ENCODE peak calls at places on chromosomes 13 and 19, in ten cellular contexts. Q is adrenal gland, K is cardiac muscle cell, H is gastrocnemius medialis, O is tibial artery, B is transverse colon, Z is hepatocyte, E is esophagus squamous epithelium, Y is lower lobe of right lung, T is sigmoid colon. P is an unnamed sample.

GRCh38 chr19:49801966-49802661 is 11.0 kb downstream of the FUZ start:
- DNase-seq in Q (peak; percentile 98), K (peak; percentile 93), H (peak; percentile 87), O (peak; percentile 94), B (peak; percentile 76), Z (peak; percentile 87), E (no peak), Y (no peak), T (peak; percentile 98), P (peak; percentile 86)

GRCh38 chr19:43545276-43545675 is 12.3 kb downstream of the ZNF575 start:
- DNase-seq in Q (no peak), K (no peak), H (no peak), O (no peak), B (no peak), Z (no peak), E (no peak), Y (no peak), T (no peak), P (no peak)

GRCh38 chr13:28705734-28706133 is 13.0 kb downstream of the SLC46A3 start:
- DNase-seq in Q (no peak), K (peak; percentile 74), H (no peak), O (no peak), B (no peak), Z (no peak), E (no peak), Y (no peak), T (no peak), P (no peak)

GRCh38 chr19:5824791-5825577 is 14.5 kb downstream of the FUT6 start:
- DNase-seq in Q (no peak), K (no peak), H (no peak), O (no peak), B (no peak), Z (no peak), E (no peak), Y (no peak), T (no peak), P (no peak)

GRCh38 chr13:79402679-79403078 is 3.4 kb downstream of the RBM26 start:
- DNase-seq in Q (no peak), K (no peak), H (no peak), O (no peak), B (no peak), Z (no peak), E (no peak), Y (no peak), T (no peak), P (no peak)

GRCh38 chr19:30293051-30293785 is 79.0 kb upstream of the ZNF536 start:
- DNase-seq in Q (no peak), K (no peak), H (no peak), O (no peak), B (no peak), Z (no peak), E (no peak), Y (no peak), T (no peak), P (no peak)

GRCh38 chr19:42653841-42654240 is 59.1 kb upstream of the CEACAM8 start:
- DNase-seq in Q (no peak), K (peak; percentile 7), H (no peak), O (no peak), B (no peak), Z (no peak), E (no peak), Y (no peak), T (no peak), P (no peak)

GRCh38 chr13:26743971-26744370 is 16.6 kb downstream of the GPR12 start:
- DNase-seq in Q (no peak), K (no peak), H (no peak), O (no peak), B (no peak), Z (no peak), E (no peak), Y (no peak), T (no peak), P (no peak)

GRCh38 chr19:7894612-7895309 is 6.5 kb downstream of the LRRC8E start:
- DNase-seq in Q (no peak), K (no peak), H (no peak), O (no peak), B (peak; percentile 43), Z (peak; percentile 5), E (no peak), Y (peak; percentile 80), T (no peak), P (peak; percentile 60)

GRCh38 chr19:15702590-15702930 is 25.3 kb upstream of the OR10H2 start:
- DNase-seq in Q (peak; percentile 76), K (peak; percentile 52), H (peak; percentile 60), O (peak; percentile 77), B (peak; percentile 89), Z (no peak), E (peak; percentile 38), Y (peak; percentile 72), T (peak; percentile 93), P (peak; percentile 54)

GRCh38 chr19:49506575-49507105 is 5.8 kb upstream of the FCGRT start:
- DNase-seq in Q (peak; percentile 63), K (peak; percentile 66), H (peak; percentile 50), O (no peak), B (peak; percentile 83), Z (peak; percentile 79), E (no peak), Y (peak; percentile 75), T (no peak), P (no peak)

GRCh38 chr13:98044301-98044700 is 90.8 kb downstream of the IPO5 start:
- DNase-seq in Q (no peak), K (no peak), H (no peak), O (no peak), B (no peak), Z (no peak), E (no peak), Y (no peak), T (no peak), P (no peak)

GRCh38 chr13:25860265-25860664 is 191.6 kb downstream of the SHISA2 start:
- DNase-seq in Q (no peak), K (no peak), H (no peak), O (no peak), B (no peak), Z (no peak), E (no peak), Y (no peak), T (no peak), P (no peak)

GRCh38 chr19:2426661-2427322 is 594 bp downstream of the TIMM13 start:
- DNase-seq in Q (peak; percentile 56), K (peak; percentile 42), H (peak; percentile 49), O (no peak), B (peak; percentile 53), Z (peak; percentile 65), E (no peak), Y (peak; percentile 62), T (peak; percentile 79), P (no peak)

DNA sequence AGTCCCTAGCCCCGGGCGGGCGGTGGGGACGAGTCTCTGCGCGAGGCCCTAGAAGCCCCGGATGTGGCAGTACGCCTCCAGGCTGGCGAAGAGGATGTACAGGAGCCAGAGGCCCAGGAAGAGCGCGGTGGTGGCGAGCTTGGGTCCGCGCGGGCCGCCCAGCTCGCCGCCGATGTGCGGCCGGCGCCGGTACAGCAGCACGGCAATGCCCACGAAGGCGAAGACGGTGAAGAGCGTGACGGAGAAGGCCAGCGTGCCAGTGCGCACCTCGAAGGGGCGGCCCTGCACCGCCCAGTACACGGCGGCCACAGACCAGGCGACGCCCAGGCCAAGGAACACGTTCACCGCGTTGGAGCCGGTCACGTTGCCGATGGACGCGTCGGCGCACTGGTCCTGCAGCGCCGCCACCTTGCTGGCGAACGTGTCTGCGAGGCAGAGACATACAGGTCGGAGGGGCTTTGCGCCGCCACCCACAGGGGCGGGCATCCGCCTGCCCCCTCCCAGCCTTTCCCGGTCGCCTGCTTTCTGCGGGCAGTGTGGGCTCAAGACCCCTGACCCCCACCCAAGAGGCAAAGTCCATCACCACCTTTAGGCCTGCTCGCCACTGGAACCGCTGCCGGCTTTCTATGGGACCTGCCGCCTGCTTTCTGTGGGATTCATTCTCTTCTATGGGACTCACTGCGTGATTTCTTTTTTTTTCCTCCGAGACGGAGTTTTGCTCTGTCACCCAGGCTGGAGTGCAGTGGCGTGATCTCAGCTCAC is 10.9 kb upstream of the MEIS3 start:
- DNase-seq in Q (peak; percentile 56), K (peak; percentile 71), H (no peak), O (no peak), B (peak; percentile 64), Z (peak; percentile 80), E (no peak), Y (peak; percentile 71), T (no peak), P (peak; percentile 32)
- H3K36me3 ChIP-seq in Q (no peaks in the 10 kb centered on the region), K (no peaks in the 10 kb centered on the region), H (no peaks in the 10 kb centered on the region), O (no peaks in the 10 kb centered on the region), B (no peaks in the 10 kb centered on the region), Z (no peaks in the 10 kb centered on the region), E (no peaks in the 10 kb centered on the region), Y (no peaks in the 10 kb centered on the region), T (no peaks in the 10 kb centered on the region), P (no peaks in the 10 kb centered on the region)

GRCh38 chr13:114225610-114226009 is 9.1 kb upstream of the CDC16 start:
- DNase-seq in Q (no peak), K (no peak), H (no peak), O (no peak), B (no peak), Z (no peak), E (no peak), Y (no peak), T (no peak), P (no peak)
- H3K4me3 ChIP-seq in Q (no peak overlapping the region), K (no peak overlapping the region), H (no peak overlapping the region), O (no peak overlapping the region), B (no peak overlapping the region), Z (no peak overlapping the region), E (no peak overlapping the region), Y (no peak overlapping the region), T (no peak overlapping the region), P (no peak overlapping the region)

GRCh38 chr13:73683746-73684145 is 450.5 kb downstream of the KLF12 start:
- DNase-seq in Q (no peak), K (no peak), H (no peak), O (no peak), B (no peak), Z (no peak), E (no peak), Y (no peak), T (no peak), P (no peak)
- H3K36me3 ChIP-seq in Q (no peaks in the 10 kb centered on the region), K (no peaks in the 10 kb centered on the region), H (no peaks in the 10 kb centered on the region), O (no peaks in the 10 kb centered on the region), B (no peaks in the 10 kb centered on the region), Z (no peaks in the 10 kb centered on the region), E (no peaks in the 10 kb centered on the region), Y (no peaks in the 10 kb centered on the region), T (no peaks in the 10 kb centered on the region), P (no peaks in the 10 kb centered on the region)

GRCh38 chr13:100240109-100240779 is 151.4 kb downstream of the PCCA start:
- DNase-seq in Q (no peak), K (no peak), H (no peak), O (no peak), B (no peak), Z (no peak), E (no peak), Y (no peak), T (no peak), P (no peak)

GRCh38 chr13:100234006-100234405 is 145.1 kb downstream of the PCCA start:
- DNase-seq in Q (no peak), K (no peak), H (no peak), O (no peak), B (no peak), Z (no peak), E (no peak), Y (no peak), T (no peak), P (no peak)

GRCh38 chr13:100230813-100231575 is 142.1 kb downstream of the PCCA start:
- DNase-seq in Q (no peak), K (no peak), H (no peak), O (no peak), B (no peak), Z (no peak), E (no peak), Y (no peak), T (no peak), P (no peak)

GRCh38 chr13:100234524-100235136 is 145.7 kb downstream of the PCCA start:
- DNase-seq in Q (no peak), K (peak; percentile 27), H (no peak), O (no peak), B (no peak), Z (no peak), E (no peak), Y (no peak), T (no peak), P (no peak)

GRCh38 chr13:100235311-100235901 is 146.5 kb downstream of the PCCA start:
- DNase-seq in Q (no peak), K (peak; percentile 66), H (no peak), O (no peak), B (no peak), Z (peak; percentile 57), E (no peak), Y (no peak), T (no peak), P (peak; percentile 26)
- H3K4me3 ChIP-seq in Q (no peak overlapping the region), K (no peak overlapping the region), H (no peak overlapping the region), O (no peak overlapping the region), B (no peak overlapping the region), Z (no peak overlapping the region), E (no peak overlapping the region), Y (no peak overlapping the region), T (no peak overlapping the region), P (no peak overlapping the region)